ENCODE peak calls at places on chromosomes 1 and 21, in eight cellular contexts. Y is CD4-positive, CD25-positive, alpha-beta regulatory T cell; A is GM13977; L is cardiac fibroblast; T is upper lobe of right lung; B is germinal center; V is GF-D8; X is stimulated activated CD4-positive, alpha-beta T cell treated with anti-CD3 and anti-CD28 coated beads, Interleukin-4, amount 100 ng/mL, for 48 hours. P is an unnamed sample.

GRCh38 chr1:207806531-207807394 is 54.9 kb downstream of the CD46 start:
- DNase-seq in Y (no peak), A (no peak), L (no peak), T (no peak), B (no peak), V (no peak), X (no peak), P (no peak)

GRCh38 chr21:27683292-27683691 is 716.4 kb upstream of the ADAMTS5 start:
- DNase-seq in Y (no peak), A (no peak), L (no peak), T (no peak), B (no peak), V (no peak), X (no peak), P (no peak)

GRCh38 chr1:167618366-167618765 is 11.7 kb upstream of the RCSD1 start:
- DNase-seq in Y (no peak), A (no peak), L (no peak), T (no peak), B (no peak), V (no peak), X (no peak), P (no peak)

GRCh38 chr1:53328490-53329182 is 766 bp upstream of the LRP8 start:
- DNase-seq in Y (no peak), A (no peak), L (no peak), T (peak), B (peak), V (no peak), X (no peak), P (no peak)

GRCh38 chr1:67535474-67535873 is 105.3 kb upstream of the SERBP1 start:
- DNase-seq in Y (no peak), A (peak), L (peak), T (peak), B (peak), V (no peak), X (peak), P (no peak)

GRCh38 chr1:89041055-89041707 is 18.5 kb upstream of the GBP3 start:
- DNase-seq in Y (no peak), A (peak), L (peak), T (no peak), B (no peak), V (no peak), X (peak), P (no peak)

GRCh38 chr1:185352067-185352466 is 35.0 kb upstream of the IVNS1ABP start:
- DNase-seq in Y (no peak), A (no peak), L (peak), T (no peak), B (no peak), V (no peak), X (no peak), P (no peak)

GRCh38 chr1:225412803-225413338 is 15.0 kb downstream of the LBR start:
- DNase-seq in Y (no peak), A (no peak), L (no peak), T (no peak), B (no peak), V (no peak), X (no peak), P (no peak)

GRCh38 chr1:180614746-180615145 is 17.1 kb upstream of the XPR1 start:
- DNase-seq in Y (no peak), A (no peak), L (no peak), T (no peak), B (no peak), V (no peak), X (no peak), P (no peak)

GRCh38 chr1:21472861-21473260 is 32.9 kb downstream of the NBPF3 start:
- DNase-seq in Y (no peak), A (no peak), L (no peak), T (no peak), B (no peak), V (no peak), X (no peak), P (no peak)

GRCh38 chr1:225418059-225418458 is 9.8 kb downstream of the LBR start:
- DNase-seq in Y (no peak), A (no peak), L (no peak), T (no peak), B (no peak), V (no peak), X (no peak), P (no peak)

GRCh38 chr1:25504706-25505560 is 38.5 kb upstream of the LDLRAP1 start:
- DNase-seq in Y (no peak), A (no peak), L (peak), T (no peak), B (no peak), V (peak), X (no peak), P (no peak)

GRCh38 chr1:3264456-3264855 is 190.0 kb upstream of the ARHGEF16 start:
- DNase-seq in Y (no peak), A (no peak), L (no peak), T (no peak), B (no peak), V (no peak), X (no peak), P (no peak)

GRCh38 chr1:173445164-173445563 is 32.0 kb upstream of the PRDX6 start:
- DNase-seq in Y (no peak), A (no peak), L (no peak), T (no peak), B (no peak), V (no peak), X (no peak), P (no peak)

GRCh38 chr1:232568906-232569305 is 61.0 kb downstream of the SIPA1L2 start:
- DNase-seq in Y (no peak), A (no peak), L (no peak), T (no peak), B (no peak), V (no peak), X (no peak), P (no peak)

GRCh38 chr1:32767156-32767555 is 50.0 kb downstream of the YARS1 start:
- DNase-seq in Y (no peak), A (no peak), L (no peak), T (peak), B (no peak), V (no peak), X (no peak), P (no peak)